ENCODE peak calls at places on chromosomes 3 and 15, in nine cellular contexts. R is endothelial cell of umbilical vein, F is stomach, D is GM12891, I is Panc1, U is breast epithelium, T is GM23338, J is sigmoid colon, L is HL-60. W is an unnamed sample.

GRCh38 chr3:53045784-53046170 is at the start of gene SFMBT1:
- DNase-seq in R (peak), F (peak), D (peak), I (no peak), U (peak), T (peak), J (peak), L (peak), W (peak)

GRCh38 chr3:17639765-17640164 is 102.7 kb downstream of the TBC1D5 start:
- DNase-seq in R (no peak), F (no peak), D (no peak), I (peak), U (no peak), T (no peak), J (no peak), L (peak), W (no peak)

GRCh38 chr15:94848054-94848453 is 616.7 kb downstream of the MCTP2 start:
- DNase-seq in R (no peak), F (no peak), D (no peak), I (no peak), U (no peak), T (no peak), J (no peak), L (no peak), W (no peak)

GRCh38 chr3:166223120-166223519 is 385.9 kb upstream of the BCHE start:
- DNase-seq in R (no peak), F (no peak), D (no peak), I (no peak), U (no peak), T (peak), J (no peak), L (no peak), W (no peak)

GRCh38 chr15:48052871-48053383 is 67.9 kb upstream of the SLC24A5 start:
- DNase-seq in R (no peak), F (no peak), D (no peak), I (no peak), U (no peak), T (no peak), J (no peak), L (no peak), W (no peak)

GRCh38 chr3:187013080-187013838 is 82.9 kb downstream of the ST6GAL1 start:
- DNase-seq in R (peak), F (no peak), D (no peak), I (no peak), U (no peak), T (no peak), J (no peak), L (no peak), W (no peak)

GRCh38 chr3:113243846-113244245 is 32.5 kb downstream of the BOC start:
- DNase-seq in R (no peak), F (no peak), D (no peak), I (no peak), U (no peak), T (no peak), J (no peak), L (no peak), W (no peak)

GRCh38 chr15:96125681-96126080 is 204.8 kb upstream of the NR2F2 start:
- DNase-seq in R (no peak), F (no peak), D (no peak), I (no peak), U (no peak), T (no peak), J (no peak), L (no peak), W (no peak)

GRCh38 chr3:195441476-195441970 is 1.3 kb downstream of the ACAP2 start:
- DNase-seq in R (peak), F (no peak), D (no peak), I (no peak), U (no peak), T (no peak), J (no peak), L (no peak), W (peak)

GRCh38 chr3:128416578-128417150 is 50.0 kb downstream of the DNAJB8 start:
- DNase-seq in R (no peak), F (peak), D (no peak), I (peak), U (no peak), T (no peak), J (no peak), L (peak), W (no peak)

GRCh38 chr15:63322541-63322940 is 45.1 kb downstream of the APH1B start:
- DNase-seq in R (peak), F (no peak), D (no peak), I (no peak), U (no peak), T (no peak), J (peak), L (no peak), W (peak)

GRCh38 chr3:11060500-11061251 is 68.1 kb downstream of the SLC6A1 start:
- DNase-seq in R (peak), F (peak), D (peak), I (no peak), U (peak), T (peak), J (peak), L (peak), W (peak)

GRCh38 chr3:14884665-14885064 is 62.7 kb upstream of the NR2C2 start:
- DNase-seq in R (no peak), F (no peak), D (no peak), I (no peak), U (no peak), T (no peak), J (no peak), L (no peak), W (no peak)

GRCh38 chr3:70049761-70050160 is 50.2 kb downstream of the SAMMSON start:
- DNase-seq in R (peak), F (no peak), D (no peak), I (no peak), U (no peak), T (peak), J (no peak), L (no peak), W (no peak)

GRCh38 chr15:91021516-91022074 is 799 bp downstream of the VPS33B start:
- DNase-seq in R (no peak), F (no peak), D (no peak), I (no peak), U (no peak), T (no peak), J (no peak), L (no peak), W (no peak)

GRCh38 chr3:40920041-40920440 is 279.3 kb upstream of the CTNNB1 start:
- DNase-seq in R (no peak), F (no peak), D (no peak), I (no peak), U (no peak), T (peak), J (no peak), L (no peak), W (no peak)

GRCh38 chr3:40450438-40450837 is 6.7 kb upstream of the RPL14 start:
- DNase-seq in R (no peak), F (no peak), D (no peak), I (no peak), U (no peak), T (no peak), J (no peak), L (no peak), W (no peak)

GRCh38 chr3:16917256-16917935 is 32.6 kb downstream of the PLCL2 start:
- DNase-seq in R (peak), F (no peak), D (no peak), I (no peak), U (no peak), T (no peak), J (no peak), L (no peak), W (no peak)

GRCh38 chr15:45112143-45112591 is 1.8 kb downstream of the DUOX2 start:
- DNase-seq in R (no peak), F (no peak), D (no peak), I (no peak), U (no peak), T (peak), J (no peak), L (no peak), W (no peak)

GRCh38 chr15:69065981-69066645 is 51.6 kb downstream of the NOX5 start:
- DNase-seq in R (no peak), F (no peak), D (no peak), I (no peak), U (no peak), T (no peak), J (peak), L (no peak), W (no peak)

GRCh38 chr3:155391583-155391982 is 98.1 kb upstream of the STRIT1 start:
- DNase-seq in R (no peak), F (no peak), D (no peak), I (no peak), U (peak), T (peak), J (peak), L (no peak), W (peak)

GRCh38 chr3:128231596-128231995 is 78.3 kb downstream of the EEFSEC start:
- DNase-seq in R (no peak), F (no peak), D (no peak), I (no peak), U (no peak), T (no peak), J (no peak), L (no peak), W (no peak)

GRCh38 chr3:63343674-63344073 is 65.6 kb downstream of the SYNPR start:
- DNase-seq in R (peak), F (peak), D (no peak), I (peak), U (peak), T (peak), J (peak), L (peak), W (peak)

GRCh38 chr15:48059786-48060185 is 61.0 kb upstream of the SLC24A5 start:
- DNase-seq in R (no peak), F (peak), D (no peak), I (no peak), U (no peak), T (no peak), J (no peak), L (no peak), W (no peak)

DNA sequence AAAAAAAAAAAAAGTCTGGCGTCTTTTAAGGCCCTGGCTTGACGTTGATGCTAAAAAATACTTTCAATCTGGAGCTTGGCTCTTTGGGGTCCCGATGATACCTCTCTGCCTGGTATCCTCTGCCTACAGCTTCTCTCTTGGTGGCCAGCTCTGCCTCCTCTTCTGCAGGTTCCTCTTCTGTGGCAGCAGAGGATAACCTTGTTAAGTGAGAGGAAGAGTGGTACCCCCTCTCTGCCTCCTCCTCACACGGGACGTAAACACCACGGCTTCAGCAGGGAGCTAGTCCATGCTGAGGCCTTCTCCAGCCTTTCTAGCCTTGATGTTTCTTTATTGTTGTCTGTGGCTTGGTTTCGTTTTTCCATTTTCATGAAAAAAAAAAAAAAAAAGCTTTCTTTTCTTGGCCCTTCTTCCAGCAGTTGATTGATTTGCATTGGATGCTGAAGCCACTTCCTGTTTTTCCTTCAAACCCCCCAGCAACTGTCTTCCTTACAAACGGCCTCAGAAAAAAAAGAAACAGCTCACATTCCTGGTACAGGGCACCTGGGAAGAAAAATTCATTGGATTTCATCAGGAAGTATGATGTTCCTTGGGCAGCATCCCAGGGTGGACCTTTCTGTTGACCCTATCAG is 59.7 kb downstream of the RORA start:
- DNase-seq in R (no peak), F (no peak), D (no peak), I (no peak), U (no peak), T (peak), J (no peak), L (no peak), W (no peak)
- TF ChIP-seq POLR2AphosphoS5 in R (no peak), F (no peak), D (no peak), I (no peak), U (no peak), T (no peak), J (no peak), L (no peak), W (no peak)

DNA sequence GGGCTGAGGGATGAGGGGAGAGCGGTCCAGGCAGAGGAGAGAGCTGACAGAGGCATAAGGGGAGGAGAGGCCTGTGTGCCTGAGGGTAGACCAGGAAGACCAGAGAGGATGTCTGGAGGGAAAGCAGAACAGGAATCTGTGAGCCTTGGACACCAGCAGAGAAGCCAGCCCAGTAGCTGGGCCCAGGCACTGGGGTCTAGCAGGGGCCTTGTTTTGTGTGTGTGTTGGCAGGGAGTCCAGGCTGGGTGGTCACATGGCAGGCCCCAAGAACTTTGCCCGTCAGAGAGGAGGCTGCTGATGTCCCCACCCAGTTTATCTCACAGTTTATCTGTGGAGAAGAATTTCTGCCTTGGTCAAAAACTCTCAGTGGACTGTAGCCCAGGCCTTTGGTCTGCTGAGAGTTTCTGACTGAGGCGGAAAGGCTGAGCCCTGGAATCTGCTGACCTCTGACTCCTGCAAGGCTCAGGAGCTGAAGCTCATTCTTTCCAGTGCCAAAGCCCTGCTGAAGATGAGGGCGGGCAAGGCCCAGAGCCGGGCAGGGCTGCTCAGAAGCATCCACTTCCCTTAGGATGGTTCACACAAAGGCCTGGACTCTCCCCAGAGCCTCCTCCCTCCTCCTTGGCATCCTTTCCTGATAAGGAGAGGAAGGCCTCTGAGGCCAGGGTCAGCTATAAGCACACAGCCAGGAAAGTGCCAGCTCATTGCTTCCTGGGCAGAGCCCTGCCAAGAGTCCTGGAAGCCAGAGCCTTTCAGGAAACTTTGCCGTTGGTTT is 37.0 kb upstream of the SLCO2A1 start:
- DNase-seq in R (peak), F (peak), D (no peak), I (no peak), U (peak), T (no peak), J (no peak), L (no peak), W (no peak)
- TF ChIP-seq POLR2AphosphoS5 in R (peak), F (peak), D (no peak), I (no peak), U (no peak), T (no peak), J (no peak), L (no peak), W (no peak)

GRCh38 chr3:33052671-33053070 is 44.3 kb downstream of the GLB1 start:
- DNase-seq in R (no peak), F (no peak), D (no peak), I (no peak), U (no peak), T (no peak), J (no peak), L (no peak), W (no peak)

GRCh38 chr3:33044676-33045075 is 52.3 kb downstream of the GLB1 start:
- DNase-seq in R (no peak), F (no peak), D (no peak), I (no peak), U (no peak), T (no peak), J (no peak), L (no peak), W (no peak)

GRCh38 chr3:33046521-33046920 is 50.4 kb downstream of the GLB1 start:
- DNase-seq in R (no peak), F (no peak), D (no peak), I (no peak), U (no peak), T (no peak), J (no peak), L (no peak), W (no peak)

GRCh38 chr3:33050084-33050653 is 46.8 kb downstream of the GLB1 start:
- DNase-seq in R (no peak), F (no peak), D (no peak), I (no peak), U (no peak), T (no peak), J (no peak), L (no peak), W (no peak)

DNA sequence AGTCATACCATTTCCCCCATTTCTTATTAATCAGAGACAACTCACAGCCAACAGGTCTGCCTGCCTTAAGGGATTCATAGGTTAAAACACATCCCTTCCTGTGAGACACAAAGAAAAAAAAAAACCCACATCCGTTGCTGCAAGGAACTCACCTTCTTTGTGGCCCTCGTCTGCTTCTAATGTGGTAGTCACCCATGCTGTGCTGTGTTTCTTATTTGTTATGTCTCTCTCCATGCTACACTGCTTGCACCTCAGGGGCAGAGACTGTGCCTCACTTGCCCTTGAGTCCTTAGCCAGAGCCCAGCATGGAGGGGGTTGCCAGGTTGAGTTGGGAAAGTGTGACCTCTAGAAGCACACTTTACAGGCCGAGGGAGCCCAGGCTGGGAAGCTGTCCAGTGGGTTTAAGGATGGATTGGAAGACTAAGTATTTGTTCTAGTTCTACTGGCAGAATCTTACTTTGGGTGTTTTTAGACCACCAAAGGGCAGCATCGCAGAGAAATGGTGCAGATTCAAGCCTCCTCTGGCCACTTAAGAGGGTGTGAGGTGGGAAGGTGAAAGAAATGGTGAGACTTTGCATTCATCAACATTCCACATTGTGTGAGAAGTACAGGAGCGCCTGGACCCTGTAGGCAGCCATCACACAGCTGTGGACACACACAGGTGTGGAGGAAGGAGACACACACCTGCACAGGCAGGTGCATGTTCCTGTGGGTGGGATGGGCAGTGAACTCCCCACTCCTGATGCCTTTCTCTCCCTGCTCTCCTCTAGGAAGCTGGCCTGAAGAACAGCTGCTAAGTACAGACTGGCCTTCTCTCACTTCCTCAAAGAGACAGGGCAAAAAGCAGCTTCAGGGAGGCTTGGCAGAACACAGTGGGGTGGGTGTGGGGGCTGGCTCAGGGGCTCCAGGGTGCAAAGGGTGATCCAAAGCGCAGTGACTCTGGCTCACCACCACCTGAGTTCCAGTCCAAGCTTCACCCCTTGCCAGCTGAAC is 48.8 kb downstream of the GLB1 start:
- DNase-seq in R (no peak), F (no peak), D (no peak), I (no peak), U (no peak), T (no peak), J (no peak), L (no peak), W (no peak)
- TF ChIP-seq POLR2AphosphoS5 in R (no peak), F (no peak), D (no peak), I (no peak), U (no peak), T (no peak), J (no peak), L (no peak), W (no peak)

GRCh38 chr3:44068753-44069152 is 172.9 kb upstream of the TOPAZ1 start:
- DNase-seq in R (no peak), F (no peak), D (no peak), I (no peak), U (no peak), T (no peak), J (no peak), L (no peak), W (no peak)
- TF ChIP-seq POLR2AphosphoS5 in R (no peak), F (no peak), D (no peak), I (no peak), U (no peak), T (no peak), J (no peak), L (no peak), W (no peak)

W was measured in transverse colon.